ENCODE peak calls at places on chromosomes 2 and 18, in six cellular contexts. X is sciatic nerve, W is AG20443, R is AG08395, Y is pancreas, O is NCI-H510A. A is an unnamed sample.

GRCh38 chr2:144078802-144079386 is 441.0 kb downstream of the ZEB2 start:
- DNase-seq in R (no peak), X (no peak), O (no peak), Y (no peak), W (no peak), A (no peak)

GRCh38 chr2:5915926-5916325 is 223.7 kb downstream of the SOX11 start:
- DNase-seq in Y (peak), W (no peak), R (no peak), O (no peak), X (no peak), A (peak)

GRCh38 chr2:237572021-237572741 is 5.8 kb downstream of the PRLH start:
- DNase-seq in X (peak), W (peak), Y (peak), R (peak), O (peak), A (peak)

GRCh38 chr2:217279571-217279970 is 419.7 kb upstream of the TNP1 start:
- DNase-seq in R (peak), Y (no peak), O (no peak), X (no peak), W (peak), A (peak)

GRCh38 chr2:224570328-224570993 is 14.7 kb downstream of the CUL3 start:
- DNase-seq in Y (no peak), R (peak), W (peak), X (no peak), O (no peak), A (peak)

GRCh38 chr18:60411715-60412114 is 39.1 kb upstream of the MC4R start:
- DNase-seq in W (peak), X (no peak), O (no peak), R (peak), Y (no peak), A (no peak)

GRCh38 chr2:129762386-129763189 is 216.9 kb upstream of the RAB6C start:
- DNase-seq in W (no peak), R (no peak), X (no peak), O (no peak), Y (no peak), A (no peak)

GRCh38 chr2:137837830-137838229 is 126.4 kb upstream of the HNMT start:
- DNase-seq in X (no peak), O (no peak), Y (no peak), W (no peak), R (no peak), A (peak)

GRCh38 chr2:181978351-181979150 is 7.1 kb upstream of the PPP1R1C start:
- DNase-seq in R (no peak), X (no peak), Y (no peak), W (no peak), O (no peak), A (no peak)

GRCh38 chr18:10015941-10016819 is 102.4 kb downstream of the VAPA start:
- DNase-seq in R (peak), X (no peak), Y (no peak), O (no peak), W (peak), A (peak)

GRCh38 chr2:218229851-218230250 is 12.9 kb downstream of the ARPC2 start:
- DNase-seq in X (no peak), O (no peak), Y (no peak), W (no peak), R (no peak), A (no peak)

GRCh38 chr18:28147674-28148171 is 29.2 kb downstream of the CDH2 start:
- DNase-seq in Y (no peak), O (no peak), X (no peak), R (no peak), W (no peak), A (peak)

GRCh38 chr2:10239561-10239967 is 63.1 kb upstream of the HPCAL1 start:
- DNase-seq in X (peak), Y (no peak), R (no peak), W (no peak), O (no peak), A (no peak)

GRCh38 chr2:5535301-5535700 is 156.9 kb upstream of the SOX11 start:
- DNase-seq in O (no peak), R (no peak), Y (no peak), X (no peak), W (no peak), A (no peak)

GRCh38 chr2:61759718-61760117 is 94.1 kb downstream of the FAM161A start:
- DNase-seq in R (peak), O (no peak), W (no peak), Y (no peak), X (no peak), A (peak)

GRCh38 chr2:26735096-26735495 is 29.0 kb upstream of the SLC35F6 start:
- DNase-seq in Y (no peak), O (no peak), X (no peak), R (peak), W (peak), A (peak)

A was measured in AG10803.